ENCODE peak calls at places on chromosomes 1 and 21, in nine cellular contexts. One of them, this sample, is unnamed. For H3K4me1, the result is how much of the 10 kb centered on the place peaks cover.

GRCh38 chr1:183185941-183186490 is at the start of gene LAMC2:
- DNase-seq in cardiac muscle cell: no peak
- DNase-seq in heart left ventricle: no peak
- DNase-seq in adrenal gland: peak
- DNase-seq in neuronal stem cell: no peak
- DNase-seq in right cardiac atrium: peak
- DNase-seq in PC-9: peak
- DNase-seq in upper lobe of right lung: peak
- DNase-seq in body of pancreas: peak
- DNase-seq in this sample: peak

GRCh38 chr1:29094433-29094832 is 29.3 kb downstream of the TMEM200B start:
- DNase-seq in cardiac muscle cell: no peak
- DNase-seq in heart left ventricle: no peak
- DNase-seq in adrenal gland: no peak
- DNase-seq in neuronal stem cell: no peak
- DNase-seq in right cardiac atrium: no peak
- DNase-seq in PC-9: peak
- DNase-seq in upper lobe of right lung: no peak
- DNase-seq in body of pancreas: no peak
- DNase-seq in this sample: no peak

GRCh38 chr1:38730511-38731397 is 128.8 kb downstream of the RRAGC start:
- DNase-seq in cardiac muscle cell: peak
- DNase-seq in heart left ventricle: no peak
- DNase-seq in adrenal gland: no peak
- DNase-seq in neuronal stem cell: no peak
- DNase-seq in right cardiac atrium: no peak
- DNase-seq in PC-9: no peak
- DNase-seq in upper lobe of right lung: no peak
- DNase-seq in body of pancreas: no peak
- DNase-seq in this sample: no peak

GRCh38 chr21:16476056-16476850 is 746.5 kb downstream of the USP25 start:
- DNase-seq in cardiac muscle cell: peak
- DNase-seq in heart left ventricle: no peak
- DNase-seq in adrenal gland: no peak
- DNase-seq in neuronal stem cell: no peak
- DNase-seq in right cardiac atrium: no peak
- DNase-seq in PC-9: no peak
- DNase-seq in upper lobe of right lung: no peak
- DNase-seq in body of pancreas: no peak
- DNase-seq in this sample: no peak

GRCh38 chr1:237012789-237013383 is 8.6 kb upstream of the MT1HL1 start:
- DNase-seq in cardiac muscle cell: peak
- DNase-seq in heart left ventricle: peak
- DNase-seq in adrenal gland: no peak
- DNase-seq in neuronal stem cell: no peak
- DNase-seq in right cardiac atrium: peak
- DNase-seq in PC-9: no peak
- DNase-seq in upper lobe of right lung: peak
- DNase-seq in body of pancreas: peak
- DNase-seq in this sample: no peak

GRCh38 chr1:3306583-3307285 is 147.7 kb upstream of the ARHGEF16 start:
- DNase-seq in cardiac muscle cell: peak
- DNase-seq in heart left ventricle: no peak
- DNase-seq in adrenal gland: no peak
- DNase-seq in neuronal stem cell: no peak
- DNase-seq in right cardiac atrium: no peak
- DNase-seq in PC-9: peak
- DNase-seq in upper lobe of right lung: no peak
- DNase-seq in body of pancreas: no peak
- DNase-seq in this sample: no peak

GRCh38 chr1:202365092-202365815 is 16.8 kb downstream of the PPP1R12B start:
- DNase-seq in cardiac muscle cell: peak
- DNase-seq in heart left ventricle: no peak
- DNase-seq in adrenal gland: no peak
- DNase-seq in neuronal stem cell: no peak
- DNase-seq in right cardiac atrium: no peak
- DNase-seq in PC-9: no peak
- DNase-seq in upper lobe of right lung: no peak
- DNase-seq in body of pancreas: no peak
- DNase-seq in this sample: no peak

GRCh38 chr1:39754906-39755504 is 16.1 kb downstream of the OXCT2 start:
- DNase-seq in cardiac muscle cell: no peak
- DNase-seq in heart left ventricle: no peak
- DNase-seq in adrenal gland: no peak
- DNase-seq in neuronal stem cell: no peak
- DNase-seq in right cardiac atrium: no peak
- DNase-seq in PC-9: no peak
- DNase-seq in upper lobe of right lung: no peak
- DNase-seq in body of pancreas: no peak
- DNase-seq in this sample: peak

GRCh38 chr21:26800001-26800400 is 45.2 kb downstream of the ADAMTS1 start:
- DNase-seq in cardiac muscle cell: peak
- DNase-seq in heart left ventricle: no peak
- DNase-seq in adrenal gland: peak
- DNase-seq in neuronal stem cell: no peak
- DNase-seq in right cardiac atrium: no peak
- DNase-seq in PC-9: no peak
- DNase-seq in upper lobe of right lung: no peak
- DNase-seq in body of pancreas: no peak
- DNase-seq in this sample: peak

GRCh38 chr1:155978973-155979429 is 654 bp upstream of the ARHGEF2 start:
- DNase-seq in cardiac muscle cell: no peak
- DNase-seq in heart left ventricle: peak
- DNase-seq in adrenal gland: no peak
- DNase-seq in neuronal stem cell: no peak
- DNase-seq in right cardiac atrium: peak
- DNase-seq in PC-9: no peak
- DNase-seq in upper lobe of right lung: no peak
- DNase-seq in body of pancreas: no peak
- DNase-seq in this sample: no peak

GRCh38 chr1:6868371-6869001 is 83.2 kb downstream of the CAMTA1 start:
- DNase-seq in cardiac muscle cell: no peak
- DNase-seq in heart left ventricle: no peak
- DNase-seq in adrenal gland: no peak
- DNase-seq in neuronal stem cell: no peak
- DNase-seq in right cardiac atrium: no peak
- DNase-seq in PC-9: no peak
- DNase-seq in upper lobe of right lung: no peak
- DNase-seq in body of pancreas: no peak
- DNase-seq in this sample: no peak

GRCh38 chr1:203537806-203538464 is 44.0 kb downstream of the OPTC start:
- DNase-seq in cardiac muscle cell: peak
- DNase-seq in heart left ventricle: no peak
- DNase-seq in adrenal gland: peak
- DNase-seq in neuronal stem cell: no peak
- DNase-seq in right cardiac atrium: no peak
- DNase-seq in PC-9: peak
- DNase-seq in upper lobe of right lung: peak
- DNase-seq in body of pancreas: peak
- DNase-seq in this sample: no peak

GRCh38 chr1:99533909-99534907 is 111.7 kb upstream of the PALMD start:
- DNase-seq in cardiac muscle cell: no peak
- DNase-seq in heart left ventricle: no peak
- DNase-seq in adrenal gland: no peak
- DNase-seq in neuronal stem cell: no peak
- DNase-seq in right cardiac atrium: no peak
- DNase-seq in PC-9: peak
- DNase-seq in upper lobe of right lung: no peak
- DNase-seq in body of pancreas: no peak
- DNase-seq in this sample: no peak

GRCh38 chr1:56958526-56958925 is 7.3 kb downstream of the C8B start:
- DNase-seq in cardiac muscle cell: peak
- DNase-seq in heart left ventricle: no peak
- DNase-seq in adrenal gland: no peak
- DNase-seq in neuronal stem cell: no peak
- DNase-seq in right cardiac atrium: no peak
- DNase-seq in PC-9: no peak
- DNase-seq in upper lobe of right lung: no peak
- DNase-seq in body of pancreas: no peak
- DNase-seq in this sample: no peak

GRCh38 chr21:18529253-18529652 is 125.7 kb upstream of the TMPRSS15 start:
- DNase-seq in cardiac muscle cell: peak
- DNase-seq in heart left ventricle: no peak
- DNase-seq in adrenal gland: peak
- DNase-seq in neuronal stem cell: no peak
- DNase-seq in right cardiac atrium: no peak
- DNase-seq in PC-9: no peak
- DNase-seq in upper lobe of right lung: no peak
- DNase-seq in body of pancreas: no peak
- DNase-seq in this sample: no peak

GRCh38 chr1:54407201-54407956 is 1.2 kb upstream of the SSBP3 start:
- DNase-seq in cardiac muscle cell: peak
- DNase-seq in heart left ventricle: peak
- DNase-seq in adrenal gland: peak
- DNase-seq in neuronal stem cell: peak
- DNase-seq in right cardiac atrium: peak
- DNase-seq in PC-9: peak
- DNase-seq in upper lobe of right lung: no peak
- DNase-seq in body of pancreas: peak
- DNase-seq in this sample: peak
- H3K4me1 ChIP-seq in cardiac muscle cell: under half
- H3K4me1 ChIP-seq in heart left ventricle: under half
- H3K4me1 ChIP-seq in adrenal gland: under half
- H3K4me1 ChIP-seq in neuronal stem cell: under half
- H3K4me1 ChIP-seq in right cardiac atrium: under half
- H3K4me1 ChIP-seq in PC-9: under half
- H3K4me1 ChIP-seq in upper lobe of right lung: under half
- H3K4me1 ChIP-seq in body of pancreas: under half
- H3K4me1 ChIP-seq in this sample: under half

DNA sequence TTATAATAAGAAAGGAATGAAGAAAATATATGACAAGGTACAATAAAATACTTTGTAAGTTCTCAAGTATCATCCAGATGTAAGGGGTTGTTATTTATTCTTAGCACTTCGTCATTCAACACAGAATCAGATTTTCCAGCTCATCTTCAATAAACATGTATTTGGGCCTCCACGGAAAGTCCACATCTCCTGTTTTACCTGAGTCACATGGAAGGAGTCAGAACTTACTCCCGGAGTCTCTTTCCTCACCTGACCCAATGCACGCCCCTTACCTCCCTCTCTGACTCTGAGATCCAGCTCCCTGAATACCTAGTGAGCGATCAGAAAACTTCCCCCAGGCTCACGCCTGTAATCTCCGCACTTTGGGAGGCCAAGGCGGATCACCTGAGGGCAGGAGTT is 1.5 kb upstream of the PMVK start:
- DNase-seq in cardiac muscle cell: no peak
- DNase-seq in heart left ventricle: peak
- DNase-seq in adrenal gland: no peak
- DNase-seq in neuronal stem cell: no peak
- DNase-seq in right cardiac atrium: no peak
- DNase-seq in PC-9: no peak
- DNase-seq in upper lobe of right lung: no peak
- DNase-seq in body of pancreas: no peak
- DNase-seq in this sample: no peak
- H3K4me1 ChIP-seq in cardiac muscle cell: under half
- H3K4me1 ChIP-seq in heart left ventricle: under half
- H3K4me1 ChIP-seq in adrenal gland: under half
- H3K4me1 ChIP-seq in neuronal stem cell: under half
- H3K4me1 ChIP-seq in right cardiac atrium: under half
- H3K4me1 ChIP-seq in PC-9: under half
- H3K4me1 ChIP-seq in upper lobe of right lung: under half
- H3K4me1 ChIP-seq in body of pancreas: under half
- H3K4me1 ChIP-seq in this sample: under half

GRCh38 chr1:160400646-160401486 is 502 bp downstream of the VANGL2 start:
- DNase-seq in cardiac muscle cell: no peak
- DNase-seq in heart left ventricle: peak
- DNase-seq in adrenal gland: no peak
- DNase-seq in neuronal stem cell: peak
- DNase-seq in right cardiac atrium: no peak
- DNase-seq in PC-9: no peak
- DNase-seq in upper lobe of right lung: no peak
- DNase-seq in body of pancreas: peak
- DNase-seq in this sample: no peak

GRCh38 chr1:160400284-160400645 is at the start of gene VANGL2:
- DNase-seq in cardiac muscle cell: peak
- DNase-seq in heart left ventricle: peak
- DNase-seq in adrenal gland: peak
- DNase-seq in neuronal stem cell: peak
- DNase-seq in right cardiac atrium: peak
- DNase-seq in PC-9: no peak
- DNase-seq in upper lobe of right lung: peak
- DNase-seq in body of pancreas: peak
- DNase-seq in this sample: peak

GRCh38 chr1:160401487-160401805 is 1.1 kb downstream of the VANGL2 start:
- DNase-seq in cardiac muscle cell: no peak
- DNase-seq in heart left ventricle: no peak
- DNase-seq in adrenal gland: no peak
- DNase-seq in neuronal stem cell: no peak
- DNase-seq in right cardiac atrium: no peak
- DNase-seq in PC-9: no peak
- DNase-seq in upper lobe of right lung: no peak
- DNase-seq in body of pancreas: no peak
- DNase-seq in this sample: no peak

GRCh38 chr1:160398823-160399222 is 1.5 kb upstream of the VANGL2 start:
- DNase-seq in cardiac muscle cell: no peak
- DNase-seq in heart left ventricle: no peak
- DNase-seq in adrenal gland: no peak
- DNase-seq in neuronal stem cell: no peak
- DNase-seq in right cardiac atrium: no peak
- DNase-seq in PC-9: no peak
- DNase-seq in upper lobe of right lung: no peak
- DNase-seq in body of pancreas: no peak
- DNase-seq in this sample: no peak

DNA sequence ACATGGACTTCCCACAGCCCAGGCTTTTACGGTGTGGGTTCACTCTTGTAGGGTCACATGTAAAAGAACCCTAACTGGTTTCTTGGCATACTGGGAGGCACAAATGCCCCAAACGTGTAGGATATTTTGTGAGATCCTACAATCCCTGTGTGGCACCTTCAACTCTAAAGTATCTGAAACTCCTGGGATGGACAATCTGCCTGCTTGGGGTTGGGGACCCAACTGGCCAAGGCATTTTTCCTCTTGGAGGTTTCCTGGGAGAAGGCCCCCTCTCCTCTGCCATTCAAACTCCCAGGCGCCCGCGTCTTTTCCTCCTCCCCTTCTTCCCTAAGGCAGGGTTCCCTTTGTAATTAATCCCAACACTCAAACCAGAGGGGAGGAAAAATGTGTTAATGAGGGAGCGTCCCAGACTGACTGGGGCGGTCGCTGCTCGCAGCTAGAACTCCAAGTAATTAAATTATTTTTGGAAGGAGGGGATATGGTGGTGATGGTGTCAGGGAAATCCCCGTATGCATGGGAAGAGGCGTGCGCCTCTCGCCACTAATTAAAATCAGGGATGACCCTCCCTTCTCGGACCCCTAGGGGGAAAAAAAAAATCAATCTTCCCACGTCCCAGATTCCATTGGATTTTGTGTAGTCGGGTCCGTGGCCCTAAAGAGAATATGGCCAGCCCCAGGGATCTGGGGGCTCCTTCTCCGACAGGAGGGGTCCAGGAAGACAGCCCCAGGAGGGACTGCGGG is 650 bp upstream of the VANGL2 start:
- DNase-seq in cardiac muscle cell: no peak
- DNase-seq in heart left ventricle: no peak
- DNase-seq in adrenal gland: no peak
- DNase-seq in neuronal stem cell: no peak
- DNase-seq in right cardiac atrium: no peak
- DNase-seq in PC-9: no peak
- DNase-seq in upper lobe of right lung: no peak
- DNase-seq in body of pancreas: no peak
- DNase-seq in this sample: no peak
- H3K4me1 ChIP-seq in cardiac muscle cell: under half
- H3K4me1 ChIP-seq in heart left ventricle: under half
- H3K4me1 ChIP-seq in adrenal gland: under half
- H3K4me1 ChIP-seq in neuronal stem cell: under half
- H3K4me1 ChIP-seq in right cardiac atrium: under half
- H3K4me1 ChIP-seq in PC-9: under half
- H3K4me1 ChIP-seq in upper lobe of right lung: under half
- H3K4me1 ChIP-seq in body of pancreas: under half
- H3K4me1 ChIP-seq in this sample: under half

GRCh38 chr1:218259800-218260199 is 25.3 kb upstream of the RRP15 start:
- DNase-seq in cardiac muscle cell: peak
- DNase-seq in heart left ventricle: no peak
- DNase-seq in adrenal gland: no peak
- DNase-seq in neuronal stem cell: no peak
- DNase-seq in right cardiac atrium: no peak
- DNase-seq in PC-9: peak
- DNase-seq in upper lobe of right lung: no peak
- DNase-seq in body of pancreas: no peak
- DNase-seq in this sample: no peak
- H3K4me1 ChIP-seq in cardiac muscle cell: under half
- H3K4me1 ChIP-seq in heart left ventricle: under half
- H3K4me1 ChIP-seq in adrenal gland: under half
- H3K4me1 ChIP-seq in neuronal stem cell: under half
- H3K4me1 ChIP-seq in right cardiac atrium: under half
- H3K4me1 ChIP-seq in PC-9: under half
- H3K4me1 ChIP-seq in upper lobe of right lung: under half
- H3K4me1 ChIP-seq in body of pancreas: under half
- H3K4me1 ChIP-seq in this sample: under half